ENCODE peak calls at places on chromosomes 2 and 18, in eight cellular contexts. One of them, this sample, is unnamed.

GRCh38 chr2:237497820-237498128 is 10.7 kb downstream of the MLPH start:
- DNase-seq in activated CD4-positive, alpha-beta T cell treated with anti-CD3 and anti-CD28 coated beads, Interleukin-2, amount 50 U/mL, for 1 hour: no peak
- DNase-seq in dorsolateral prefrontal cortex: no peak
- DNase-seq in endothelial cell: no peak
- DNase-seq in fibroblast of lung: no peak
- DNase-seq in body of pancreas: peak; percentile 47
- DNase-seq in AG04449: no peak
- DNase-seq in activated naive CD8-positive, alpha-beta T cell treated with anti-CD3 and anti-CD28 coated beads, Interleukin-2, amount 50 U/mL, for 24 hours: no peak
- DNase-seq in this sample: peak; percentile 94

GRCh38 chr2:241563571-241563980 is 5.0 kb downstream of the BOK start:
- DNase-seq in activated CD4-positive, alpha-beta T cell treated with anti-CD3 and anti-CD28 coated beads, Interleukin-2, amount 50 U/mL, for 1 hour: no peak
- DNase-seq in dorsolateral prefrontal cortex: no peak
- DNase-seq in endothelial cell: no peak
- DNase-seq in fibroblast of lung: no peak
- DNase-seq in body of pancreas: no peak
- DNase-seq in AG04449: no peak
- DNase-seq in activated naive CD8-positive, alpha-beta T cell treated with anti-CD3 and anti-CD28 coated beads, Interleukin-2, amount 50 U/mL, for 24 hours: no peak
- DNase-seq in this sample: no peak

GRCh38 chr2:236046715-236047114 is 121.5 kb downstream of the GBX2 start:
- DNase-seq in activated CD4-positive, alpha-beta T cell treated with anti-CD3 and anti-CD28 coated beads, Interleukin-2, amount 50 U/mL, for 1 hour: no peak
- DNase-seq in dorsolateral prefrontal cortex: no peak
- DNase-seq in endothelial cell: no peak
- DNase-seq in fibroblast of lung: no peak
- DNase-seq in body of pancreas: no peak
- DNase-seq in AG04449: no peak
- DNase-seq in activated naive CD8-positive, alpha-beta T cell treated with anti-CD3 and anti-CD28 coated beads, Interleukin-2, amount 50 U/mL, for 24 hours: no peak
- DNase-seq in this sample: no peak

GRCh38 chr2:239268082-239268481 is 132.7 kb downstream of the HDAC4 start:
- DNase-seq in activated CD4-positive, alpha-beta T cell treated with anti-CD3 and anti-CD28 coated beads, Interleukin-2, amount 50 U/mL, for 1 hour: no peak
- DNase-seq in dorsolateral prefrontal cortex: no peak
- DNase-seq in endothelial cell: no peak
- DNase-seq in fibroblast of lung: no peak
- DNase-seq in body of pancreas: peak; percentile 88
- DNase-seq in AG04449: no peak
- DNase-seq in activated naive CD8-positive, alpha-beta T cell treated with anti-CD3 and anti-CD28 coated beads, Interleukin-2, amount 50 U/mL, for 24 hours: no peak
- DNase-seq in this sample: no peak

GRCh38 chr18:73979742-73980141 is 167.9 kb downstream of the FBXO15 start:
- DNase-seq in activated CD4-positive, alpha-beta T cell treated with anti-CD3 and anti-CD28 coated beads, Interleukin-2, amount 50 U/mL, for 1 hour: no peak
- DNase-seq in dorsolateral prefrontal cortex: no peak
- DNase-seq in endothelial cell: no peak
- DNase-seq in fibroblast of lung: peak; percentile 81
- DNase-seq in body of pancreas: no peak
- DNase-seq in AG04449: peak; percentile 34
- DNase-seq in activated naive CD8-positive, alpha-beta T cell treated with anti-CD3 and anti-CD28 coated beads, Interleukin-2, amount 50 U/mL, for 24 hours: no peak
- DNase-seq in this sample: peak; percentile 87

GRCh38 chr2:76316691-76317090 is 606.0 kb upstream of the GCFC2 start:
- DNase-seq in activated CD4-positive, alpha-beta T cell treated with anti-CD3 and anti-CD28 coated beads, Interleukin-2, amount 50 U/mL, for 1 hour: no peak
- DNase-seq in dorsolateral prefrontal cortex: no peak
- DNase-seq in endothelial cell: no peak
- DNase-seq in fibroblast of lung: no peak
- DNase-seq in body of pancreas: no peak
- DNase-seq in AG04449: no peak
- DNase-seq in activated naive CD8-positive, alpha-beta T cell treated with anti-CD3 and anti-CD28 coated beads, Interleukin-2, amount 50 U/mL, for 24 hours: no peak
- DNase-seq in this sample: no peak

GRCh38 chr18:63410792-63411191 is 11.5 kb downstream of the VPS4B start:
- DNase-seq in activated CD4-positive, alpha-beta T cell treated with anti-CD3 and anti-CD28 coated beads, Interleukin-2, amount 50 U/mL, for 1 hour: no peak
- DNase-seq in dorsolateral prefrontal cortex: no peak
- DNase-seq in endothelial cell: no peak
- DNase-seq in fibroblast of lung: peak; percentile 74
- DNase-seq in body of pancreas: no peak
- DNase-seq in AG04449: no peak
- DNase-seq in activated naive CD8-positive, alpha-beta T cell treated with anti-CD3 and anti-CD28 coated beads, Interleukin-2, amount 50 U/mL, for 24 hours: no peak
- DNase-seq in this sample: peak; percentile 86

GRCh38 chr2:240624011-240624949 is 1.0 kb upstream of the GPR35 start:
- DNase-seq in activated CD4-positive, alpha-beta T cell treated with anti-CD3 and anti-CD28 coated beads, Interleukin-2, amount 50 U/mL, for 1 hour: no peak
- DNase-seq in dorsolateral prefrontal cortex: peak; percentile 23
- DNase-seq in endothelial cell: no peak
- DNase-seq in fibroblast of lung: no peak
- DNase-seq in body of pancreas: peak; percentile 3
- DNase-seq in AG04449: no peak
- DNase-seq in activated naive CD8-positive, alpha-beta T cell treated with anti-CD3 and anti-CD28 coated beads, Interleukin-2, amount 50 U/mL, for 24 hours: peak; percentile 16
- DNase-seq in this sample: no peak

GRCh38 chr2:233485726-233486125 is 80.9 kb downstream of the USP40 start:
- DNase-seq in activated CD4-positive, alpha-beta T cell treated with anti-CD3 and anti-CD28 coated beads, Interleukin-2, amount 50 U/mL, for 1 hour: no peak
- DNase-seq in dorsolateral prefrontal cortex: no peak
- DNase-seq in endothelial cell: no peak
- DNase-seq in fibroblast of lung: no peak
- DNase-seq in body of pancreas: no peak
- DNase-seq in AG04449: no peak
- DNase-seq in activated naive CD8-positive, alpha-beta T cell treated with anti-CD3 and anti-CD28 coated beads, Interleukin-2, amount 50 U/mL, for 24 hours: no peak
- DNase-seq in this sample: no peak

GRCh38 chr2:126627623-126628022 is 28.3 kb upstream of the GYPC start:
- DNase-seq in activated CD4-positive, alpha-beta T cell treated with anti-CD3 and anti-CD28 coated beads, Interleukin-2, amount 50 U/mL, for 1 hour: no peak
- DNase-seq in dorsolateral prefrontal cortex: no peak
- DNase-seq in endothelial cell: no peak
- DNase-seq in fibroblast of lung: no peak
- DNase-seq in body of pancreas: no peak
- DNase-seq in AG04449: no peak
- DNase-seq in activated naive CD8-positive, alpha-beta T cell treated with anti-CD3 and anti-CD28 coated beads, Interleukin-2, amount 50 U/mL, for 24 hours: no peak
- DNase-seq in this sample: no peak